ENCODE peak calls at places on chromosomes 1 and 21, in seven cellular contexts. One of them, this sample, is unnamed.

GRCh38 chr1:64343105-64343960 is 126.6 kb upstream of the CACHD1 start:
- DNase-seq in WERI-Rb-1: no peak
- DNase-seq in kidney epithelial cell: peak; percentile 82
- DNase-seq in CD8-positive, alpha-beta T cell: no peak
- DNase-seq in cardiac fibroblast: peak; percentile 41
- DNase-seq in right cardiac atrium: no peak
- DNase-seq in ascending aorta: no peak
- DNase-seq in this sample: no peak

GRCh38 chr21:40512590-40512989 is 334.4 kb downstream of the DSCAM start:
- DNase-seq in WERI-Rb-1: peak; percentile 60
- DNase-seq in kidney epithelial cell: no peak
- DNase-seq in CD8-positive, alpha-beta T cell: no peak
- DNase-seq in cardiac fibroblast: no peak
- DNase-seq in right cardiac atrium: no peak
- DNase-seq in ascending aorta: no peak
- DNase-seq in this sample: no peak

GRCh38 chr1:48017716-48018115 is 20.5 kb upstream of the TRABD2B start:
- DNase-seq in WERI-Rb-1: no peak
- DNase-seq in kidney epithelial cell: no peak
- DNase-seq in CD8-positive, alpha-beta T cell: no peak
- DNase-seq in cardiac fibroblast: peak; percentile 56
- DNase-seq in right cardiac atrium: no peak
- DNase-seq in ascending aorta: no peak
- DNase-seq in this sample: no peak

GRCh38 chr1:173285046-173285445 is 77.9 kb upstream of the TNFSF4 start:
- DNase-seq in WERI-Rb-1: no peak
- DNase-seq in kidney epithelial cell: no peak
- DNase-seq in CD8-positive, alpha-beta T cell: no peak
- DNase-seq in cardiac fibroblast: no peak
- DNase-seq in right cardiac atrium: no peak
- DNase-seq in ascending aorta: no peak
- DNase-seq in this sample: no peak

GRCh38 chr1:7650801-7651200 is 120.3 kb upstream of the VAMP3 start:
- DNase-seq in WERI-Rb-1: no peak
- DNase-seq in kidney epithelial cell: no peak
- DNase-seq in CD8-positive, alpha-beta T cell: no peak
- DNase-seq in cardiac fibroblast: no peak
- DNase-seq in right cardiac atrium: no peak
- DNase-seq in ascending aorta: no peak
- DNase-seq in this sample: no peak

GRCh38 chr1:211711313-211711712 is 35.9 kb upstream of the NEK2 start:
- DNase-seq in WERI-Rb-1: no peak
- DNase-seq in kidney epithelial cell: no peak
- DNase-seq in CD8-positive, alpha-beta T cell: no peak
- DNase-seq in cardiac fibroblast: no peak
- DNase-seq in right cardiac atrium: no peak
- DNase-seq in ascending aorta: no peak
- DNase-seq in this sample: no peak

GRCh38 chr1:163999131-163999530 is 559.9 kb upstream of the PBX1 start:
- DNase-seq in WERI-Rb-1: no peak
- DNase-seq in kidney epithelial cell: no peak
- DNase-seq in CD8-positive, alpha-beta T cell: no peak
- DNase-seq in cardiac fibroblast: no peak
- DNase-seq in right cardiac atrium: no peak
- DNase-seq in ascending aorta: no peak
- DNase-seq in this sample: no peak

GRCh38 chr21:45317401-45318145 is 29.9 kb upstream of the POFUT2 start:
- DNase-seq in WERI-Rb-1: no peak
- DNase-seq in kidney epithelial cell: no peak
- DNase-seq in CD8-positive, alpha-beta T cell: no peak
- DNase-seq in cardiac fibroblast: peak; percentile 63
- DNase-seq in right cardiac atrium: peak; percentile 38
- DNase-seq in ascending aorta: peak; percentile 9
- DNase-seq in this sample: peak; percentile 75

GRCh38 chr1:247638011-247638410 is 32.6 kb downstream of the OR2G3 start:
- DNase-seq in WERI-Rb-1: no peak
- DNase-seq in kidney epithelial cell: no peak
- DNase-seq in CD8-positive, alpha-beta T cell: no peak
- DNase-seq in cardiac fibroblast: no peak
- DNase-seq in right cardiac atrium: no peak
- DNase-seq in ascending aorta: no peak
- DNase-seq in this sample: no peak

GRCh38 chr1:247638781-247639180 is 33.4 kb downstream of the OR2G3 start:
- DNase-seq in WERI-Rb-1: no peak
- DNase-seq in kidney epithelial cell: no peak
- DNase-seq in CD8-positive, alpha-beta T cell: no peak
- DNase-seq in cardiac fibroblast: no peak
- DNase-seq in right cardiac atrium: no peak
- DNase-seq in ascending aorta: no peak
- DNase-seq in this sample: no peak

GRCh38 chr1:247642742-247643141 is 36.8 kb downstream of the OR13G1 start:
- DNase-seq in WERI-Rb-1: no peak
- DNase-seq in kidney epithelial cell: no peak
- DNase-seq in CD8-positive, alpha-beta T cell: no peak
- DNase-seq in cardiac fibroblast: no peak
- DNase-seq in right cardiac atrium: no peak
- DNase-seq in ascending aorta: no peak
- DNase-seq in this sample: no peak

GRCh38 chr1:247639381-247639981 is 34.1 kb downstream of the OR2G3 start:
- DNase-seq in WERI-Rb-1: no peak
- DNase-seq in kidney epithelial cell: peak; percentile 7
- DNase-seq in CD8-positive, alpha-beta T cell: peak; percentile 15
- DNase-seq in cardiac fibroblast: no peak
- DNase-seq in right cardiac atrium: peak; percentile 75
- DNase-seq in ascending aorta: no peak
- DNase-seq in this sample: peak; percentile 49
- H3K4me3 ChIP-seq in WERI-Rb-1: no peak overlapping the region
- H3K4me3 ChIP-seq in kidney epithelial cell: peak overlapping the region; percentile 40
- H3K4me3 ChIP-seq in CD8-positive, alpha-beta T cell: no peak overlapping the region
- H3K4me3 ChIP-seq in cardiac fibroblast: no peak overlapping the region
- H3K4me3 ChIP-seq in right cardiac atrium: peak overlapping the region; percentile 35
- H3K4me3 ChIP-seq in ascending aorta: peak overlapping the region; percentile 44
- H3K4me3 ChIP-seq in this sample: peak overlapping the region; percentile 49

GRCh38 chr1:27361044-27361402 is 5.7 kb downstream of the MAP3K6 start:
- DNase-seq in WERI-Rb-1: no peak
- DNase-seq in kidney epithelial cell: no peak
- DNase-seq in CD8-positive, alpha-beta T cell: no peak
- DNase-seq in cardiac fibroblast: no peak
- DNase-seq in right cardiac atrium: no peak
- DNase-seq in ascending aorta: no peak
- DNase-seq in this sample: no peak

GRCh38 chr1:27359822-27360158 is 7.0 kb downstream of the MAP3K6 start:
- DNase-seq in WERI-Rb-1: no peak
- DNase-seq in kidney epithelial cell: no peak
- DNase-seq in CD8-positive, alpha-beta T cell: no peak
- DNase-seq in cardiac fibroblast: no peak
- DNase-seq in right cardiac atrium: no peak
- DNase-seq in ascending aorta: no peak
- DNase-seq in this sample: no peak

GRCh38 chr1:27361553-27361952 is 5.2 kb downstream of the MAP3K6 start:
- DNase-seq in WERI-Rb-1: no peak
- DNase-seq in kidney epithelial cell: no peak
- DNase-seq in CD8-positive, alpha-beta T cell: no peak
- DNase-seq in cardiac fibroblast: no peak
- DNase-seq in right cardiac atrium: no peak
- DNase-seq in ascending aorta: no peak
- DNase-seq in this sample: no peak

GRCh38 chr1:27358928-27359313 is 7.8 kb downstream of the MAP3K6 start:
- DNase-seq in WERI-Rb-1: no peak
- DNase-seq in kidney epithelial cell: no peak
- DNase-seq in CD8-positive, alpha-beta T cell: no peak
- DNase-seq in cardiac fibroblast: no peak
- DNase-seq in right cardiac atrium: no peak
- DNase-seq in ascending aorta: no peak
- DNase-seq in this sample: no peak

DNA sequence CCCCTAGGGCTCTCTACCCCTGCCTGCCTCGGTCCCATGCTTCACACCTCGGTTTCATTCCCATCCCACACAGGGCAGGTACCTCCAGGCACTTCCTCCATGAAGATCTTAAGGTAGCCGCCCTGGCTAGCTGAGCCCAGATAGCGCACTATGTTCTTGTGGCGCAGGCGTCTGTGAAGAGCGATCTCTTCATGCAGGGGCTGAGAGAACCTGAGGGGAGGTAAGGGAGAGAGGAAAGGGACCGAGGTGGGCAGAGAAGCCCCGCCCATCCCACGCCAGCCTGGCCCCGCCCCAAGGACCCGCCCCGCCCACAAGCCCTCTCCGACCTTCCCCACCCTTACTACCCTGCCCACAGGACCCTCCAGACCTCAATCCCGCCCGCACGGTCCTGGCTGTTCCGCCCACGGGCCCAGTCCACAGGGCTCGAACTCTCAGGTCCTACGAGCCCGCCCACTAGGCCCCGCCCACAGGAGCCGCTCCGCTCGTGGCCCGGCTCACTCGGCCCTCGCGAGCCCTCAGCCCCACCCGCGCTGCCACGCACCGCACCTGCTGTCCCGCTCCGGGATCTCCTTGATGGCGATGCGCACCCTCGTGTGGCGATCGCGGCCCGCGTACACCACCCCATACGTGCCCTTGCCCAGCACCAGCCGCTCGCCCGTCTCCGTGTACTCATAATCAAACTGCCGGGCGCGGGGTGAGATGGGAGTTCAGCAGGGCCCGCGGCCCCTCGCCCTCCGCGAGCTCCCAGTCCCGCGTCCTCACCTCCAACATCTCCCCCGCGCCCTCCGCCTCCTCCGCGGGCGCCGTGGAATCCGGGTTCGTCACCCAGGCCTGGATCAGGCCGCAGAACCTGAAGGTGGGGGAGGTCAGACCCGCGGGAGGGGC is 6.4 kb downstream of the MAP3K6 start:
- DNase-seq in WERI-Rb-1: no peak
- DNase-seq in kidney epithelial cell: no peak
- DNase-seq in CD8-positive, alpha-beta T cell: peak; percentile 38
- DNase-seq in cardiac fibroblast: no peak
- DNase-seq in right cardiac atrium: peak; percentile 31
- DNase-seq in ascending aorta: no peak
- DNase-seq in this sample: no peak
- H3K4me3 ChIP-seq in WERI-Rb-1: no peak overlapping the region
- H3K4me3 ChIP-seq in kidney epithelial cell: peak overlapping the region; percentile 27
- H3K4me3 ChIP-seq in CD8-positive, alpha-beta T cell: peak overlapping the region; percentile 36
- H3K4me3 ChIP-seq in cardiac fibroblast: no peak overlapping the region
- H3K4me3 ChIP-seq in right cardiac atrium: peak overlapping the region; percentile 14
- H3K4me3 ChIP-seq in ascending aorta: no peak overlapping the region
- H3K4me3 ChIP-seq in this sample: no peak overlapping the region

GRCh38 chr1:198934901-198935301 is 296.1 kb downstream of the PTPRC start:
- DNase-seq in WERI-Rb-1: no peak
- DNase-seq in kidney epithelial cell: no peak
- DNase-seq in CD8-positive, alpha-beta T cell: peak; percentile 55
- DNase-seq in cardiac fibroblast: peak; percentile 33
- DNase-seq in right cardiac atrium: no peak
- DNase-seq in ascending aorta: no peak
- DNase-seq in this sample: no peak

GRCh38 chr1:198936371-198937083 is 297.7 kb downstream of the PTPRC start:
- DNase-seq in WERI-Rb-1: peak; percentile 12
- DNase-seq in kidney epithelial cell: no peak
- DNase-seq in CD8-positive, alpha-beta T cell: no peak
- DNase-seq in cardiac fibroblast: peak; percentile 52
- DNase-seq in right cardiac atrium: no peak
- DNase-seq in ascending aorta: no peak
- DNase-seq in this sample: no peak

GRCh38 chr1:198934414-198934813 is 295.6 kb downstream of the PTPRC start:
- DNase-seq in WERI-Rb-1: no peak
- DNase-seq in kidney epithelial cell: no peak
- DNase-seq in CD8-positive, alpha-beta T cell: no peak
- DNase-seq in cardiac fibroblast: no peak
- DNase-seq in right cardiac atrium: no peak
- DNase-seq in ascending aorta: no peak
- DNase-seq in this sample: no peak

GRCh38 chr1:198933506-198933905 is 294.7 kb downstream of the PTPRC start:
- DNase-seq in WERI-Rb-1: no peak
- DNase-seq in kidney epithelial cell: no peak
- DNase-seq in CD8-positive, alpha-beta T cell: no peak
- DNase-seq in cardiac fibroblast: no peak
- DNase-seq in right cardiac atrium: no peak
- DNase-seq in ascending aorta: no peak
- DNase-seq in this sample: no peak

DNA sequence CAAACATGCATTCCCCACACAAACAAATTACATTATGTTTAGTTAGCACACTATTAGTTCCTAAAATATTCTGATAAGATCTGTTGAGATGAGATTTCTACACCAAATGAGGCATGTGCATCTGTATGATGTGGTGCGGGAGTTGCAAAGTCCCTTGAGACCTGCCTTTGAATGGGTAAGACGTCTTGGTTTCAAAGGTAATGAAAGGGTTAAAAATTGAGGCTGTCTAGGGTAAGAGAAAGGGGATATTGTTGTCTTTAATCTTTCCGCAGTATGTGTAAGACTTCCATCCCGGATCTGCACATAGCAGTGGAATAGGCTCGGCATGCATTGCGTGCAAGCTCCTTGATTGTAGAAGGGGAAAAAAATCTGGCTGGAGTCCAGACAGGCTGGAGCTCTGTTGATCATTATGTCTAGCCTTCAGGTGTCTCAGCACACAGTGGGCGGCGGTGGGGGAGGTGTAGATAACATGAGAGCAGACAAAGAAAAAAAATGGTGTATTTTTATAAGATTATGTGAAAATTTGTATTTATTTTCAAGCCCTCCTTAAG is 296.6 kb downstream of the PTPRC start:
- DNase-seq in WERI-Rb-1: peak; percentile 97
- DNase-seq in kidney epithelial cell: peak; percentile 94
- DNase-seq in CD8-positive, alpha-beta T cell: peak; percentile 54
- DNase-seq in cardiac fibroblast: peak; percentile 95
- DNase-seq in right cardiac atrium: peak; percentile 56
- DNase-seq in ascending aorta: peak; percentile 14
- DNase-seq in this sample: peak; percentile 95
- H3K4me3 ChIP-seq in WERI-Rb-1: peak overlapping the region; percentile 64
- H3K4me3 ChIP-seq in kidney epithelial cell: peak overlapping the region; percentile 94
- H3K4me3 ChIP-seq in CD8-positive, alpha-beta T cell: peak overlapping the region; percentile 42
- H3K4me3 ChIP-seq in cardiac fibroblast: peak overlapping the region; percentile 65
- H3K4me3 ChIP-seq in right cardiac atrium: peak overlapping the region; percentile 99
- H3K4me3 ChIP-seq in ascending aorta: peak overlapping the region; percentile 63
- H3K4me3 ChIP-seq in this sample: peak overlapping the region; percentile 55

GRCh38 chr1:46530791-46531409 is 20.5 kb downstream of the KNCN start:
- DNase-seq in WERI-Rb-1: no peak
- DNase-seq in kidney epithelial cell: no peak
- DNase-seq in CD8-positive, alpha-beta T cell: no peak
- DNase-seq in cardiac fibroblast: no peak
- DNase-seq in right cardiac atrium: no peak
- DNase-seq in ascending aorta: no peak
- DNase-seq in this sample: no peak

GRCh38 chr1:46532498-46533178 is 18.8 kb downstream of the KNCN start:
- DNase-seq in WERI-Rb-1: no peak
- DNase-seq in kidney epithelial cell: no peak
- DNase-seq in CD8-positive, alpha-beta T cell: peak; percentile 77
- DNase-seq in cardiac fibroblast: peak; percentile 65
- DNase-seq in right cardiac atrium: peak; percentile 68
- DNase-seq in ascending aorta: no peak
- DNase-seq in this sample: no peak

GRCh38 chr1:46535063-46535462 is 16.4 kb downstream of the KNCN start:
- DNase-seq in WERI-Rb-1: peak; percentile 72
- DNase-seq in kidney epithelial cell: no peak
- DNase-seq in CD8-positive, alpha-beta T cell: no peak
- DNase-seq in cardiac fibroblast: no peak
- DNase-seq in right cardiac atrium: no peak
- DNase-seq in ascending aorta: no peak
- DNase-seq in this sample: no peak

GRCh38 chr1:46532095-46532494 is 19.4 kb downstream of the KNCN start:
- DNase-seq in WERI-Rb-1: no peak
- DNase-seq in kidney epithelial cell: no peak
- DNase-seq in CD8-positive, alpha-beta T cell: no peak
- DNase-seq in cardiac fibroblast: no peak
- DNase-seq in right cardiac atrium: no peak
- DNase-seq in ascending aorta: no peak
- DNase-seq in this sample: no peak

DNA sequence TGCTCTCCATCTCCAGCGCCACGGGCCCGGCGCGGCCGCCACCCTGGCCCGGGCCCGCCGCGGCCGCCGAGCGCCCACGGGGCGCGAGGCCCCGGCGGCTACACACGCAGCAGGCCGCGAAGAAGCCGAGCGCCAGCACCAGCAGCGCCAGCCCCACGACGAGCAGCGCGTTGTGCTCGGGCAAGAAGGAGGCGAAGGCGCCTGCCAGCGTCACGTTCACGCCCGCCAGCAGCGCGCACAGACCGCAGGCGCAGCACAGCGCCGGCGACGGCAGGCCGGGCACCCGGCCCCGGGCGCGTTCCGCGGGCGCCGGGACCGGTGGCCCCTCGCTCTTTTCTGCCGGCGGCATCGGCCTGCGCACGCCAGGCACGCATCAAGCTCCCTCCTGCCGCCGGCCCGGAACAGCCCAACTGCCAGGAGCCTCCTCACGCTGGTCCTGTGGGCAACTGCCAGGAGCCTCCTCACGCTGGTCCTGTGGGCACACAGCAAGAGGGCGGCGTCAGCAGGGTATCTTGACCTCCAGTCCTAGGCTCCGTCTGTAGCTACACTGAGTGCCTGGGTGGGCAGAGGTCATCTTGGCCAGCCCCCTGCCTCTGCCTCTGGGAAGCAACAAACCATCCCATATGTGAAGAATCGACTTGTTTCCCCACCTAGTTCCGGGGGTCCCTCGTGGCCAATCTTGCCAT is 18.1 kb downstream of the KNCN start:
- DNase-seq in WERI-Rb-1: no peak
- DNase-seq in kidney epithelial cell: no peak
- DNase-seq in CD8-positive, alpha-beta T cell: peak; percentile 55
- DNase-seq in cardiac fibroblast: peak; percentile 56
- DNase-seq in right cardiac atrium: peak; percentile 48
- DNase-seq in ascending aorta: no peak
- DNase-seq in this sample: no peak
- H3K4me3 ChIP-seq in WERI-Rb-1: no peak overlapping the region
- H3K4me3 ChIP-seq in kidney epithelial cell: peak overlapping the region; percentile 10
- H3K4me3 ChIP-seq in CD8-positive, alpha-beta T cell: peak overlapping the region; percentile 42
- H3K4me3 ChIP-seq in cardiac fibroblast: peak overlapping the region; percentile 17
- H3K4me3 ChIP-seq in right cardiac atrium: peak overlapping the region; percentile 46
- H3K4me3 ChIP-seq in ascending aorta: peak overlapping the region; percentile 76
- H3K4me3 ChIP-seq in this sample: peak overlapping the region; percentile 33

This sample was measured in skeletal muscle cell.